ENCODE peak calls at places on chromosomes 4 and X, in four cellular contexts. U, S, Z and N are unnamed samples.

GRCh38 chr4:67861513-67861912 is 22.3 kb downstream of the TMPRSS11D start:
- DNase-seq in U (no peak), S (no peak), Z (no peak), N (no peak)

GRCh38 chr4:73895201-73896177 is 26.3 kb downstream of the CXCL1 start:
- DNase-seq in U (no peak), S (no peak), Z (no peak), N (no peak)

GRCh38 chr4:86950835-86951525 is 16.2 kb downstream of the AFF1 start:
- DNase-seq in U (no peak), S (no peak), Z (no peak), N (peak)

GRCh38 chr4:42985971-42986370 is 93.5 kb downstream of the GRXCR1 start:
- DNase-seq in U (no peak), S (no peak), Z (no peak), N (no peak)

GRCh38 chrX:47644557-47645091 is 5.7 kb downstream of the ELK1 start:
- DNase-seq in U (no peak), S (peak), Z (peak), N (no peak)

GRCh38 chr4:36863601-36864000 is 380.9 kb upstream of the NWD2 start:
- DNase-seq in U (no peak), S (no peak), Z (no peak), N (no peak)

GRCh38 chrX:37603938-37604409 is 32.5 kb downstream of the LANCL3 start:
- DNase-seq in U (peak), S (no peak), Z (no peak), N (no peak)

GRCh38 chrX:121479406-121479805 is 432.0 kb downstream of the GLUD2 start:
- DNase-seq in U (no peak), S (no peak), Z (no peak), N (no peak)

GRCh38 chrX:150052226-150052625 is 113.9 kb upstream of the EOLA2 start:
- DNase-seq in U (no peak), S (no peak), Z (no peak), N (no peak)

GRCh38 chrX:72308566-72309296 is 3.0 kb upstream of the CITED1 start:
- DNase-seq in U (no peak), S (peak), Z (peak), N (no peak)

GRCh38 chr4:29970626-29971025 is 749.5 kb upstream of the PCDH7 start:
- DNase-seq in U (no peak), S (no peak), Z (no peak), N (no peak)

GRCh38 chr4:99649778-99650177 is 7.8 kb downstream of the C4orf54 start:
- DNase-seq in U (no peak), S (peak), Z (no peak), N (no peak)

GRCh38 chr4:102263024-102263787 is 82.1 kb downstream of the SLC39A8 start:
- DNase-seq in U (no peak), S (peak), Z (peak), N (no peak)

GRCh38 chrX:112067601-112068000 is 15.0 kb downstream of the TRPC5 start:
- DNase-seq in U (no peak), S (no peak), Z (no peak), N (no peak)

GRCh38 chr4:84582988-84583870 is at the start of gene CDS1:
- DNase-seq in U (no peak), S (peak), Z (peak), N (peak)

GRCh38 chr4:74544655-74545361 is 99.9 kb downstream of the AREG start:
- DNase-seq in U (no peak), S (no peak), Z (no peak), N (no peak)

DNA sequence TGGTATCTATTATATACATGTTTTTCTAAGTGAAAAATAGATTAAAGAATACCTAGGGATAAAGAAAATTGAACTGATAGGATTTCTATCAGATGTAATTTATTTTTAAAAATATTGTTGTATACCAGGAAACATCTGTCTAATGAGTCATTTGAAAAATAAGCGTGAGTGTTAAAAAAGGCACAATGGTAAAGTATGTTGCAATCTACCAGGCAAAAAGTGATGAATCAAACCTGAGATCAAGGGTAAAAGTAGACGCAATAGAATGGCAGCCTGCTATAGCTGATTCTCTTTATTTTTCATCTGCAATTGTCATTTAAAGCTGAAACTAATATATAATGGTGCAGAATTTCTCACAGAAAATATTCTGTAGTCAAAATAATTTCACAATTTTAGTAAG is 1119.6 kb downstream of the PCDH18 start:
- DNase-seq in U (no peak), S (no peak), Z (no peak), N (no peak)
- TF ChIP-seq NRF1 in U (no peak), S (no peak), Z (no peak), N (no peak)

GRCh38 chr4:23091674-23092073 is 398.9 kb downstream of the GBA3 start:
- DNase-seq in U (no peak), S (no peak), Z (no peak), N (no peak)

GRCh38 chr4:23097251-23097650 is 404.5 kb downstream of the GBA3 start:
- DNase-seq in U (no peak), S (no peak), Z (no peak), N (no peak)
- TF ChIP-seq RFX5 in U (no peak), S (no peak), Z (no peak), N (no peak)

GRCh38 chrX:109709129-109709631 is 23.9 kb downstream of the ACSL4 start:
- DNase-seq in U (peak), S (no peak), Z (no peak), N (no peak)
- TF ChIP-seq NRF1 in U (no peak), S (no peak), Z (no peak), N (no peak)

DNA sequence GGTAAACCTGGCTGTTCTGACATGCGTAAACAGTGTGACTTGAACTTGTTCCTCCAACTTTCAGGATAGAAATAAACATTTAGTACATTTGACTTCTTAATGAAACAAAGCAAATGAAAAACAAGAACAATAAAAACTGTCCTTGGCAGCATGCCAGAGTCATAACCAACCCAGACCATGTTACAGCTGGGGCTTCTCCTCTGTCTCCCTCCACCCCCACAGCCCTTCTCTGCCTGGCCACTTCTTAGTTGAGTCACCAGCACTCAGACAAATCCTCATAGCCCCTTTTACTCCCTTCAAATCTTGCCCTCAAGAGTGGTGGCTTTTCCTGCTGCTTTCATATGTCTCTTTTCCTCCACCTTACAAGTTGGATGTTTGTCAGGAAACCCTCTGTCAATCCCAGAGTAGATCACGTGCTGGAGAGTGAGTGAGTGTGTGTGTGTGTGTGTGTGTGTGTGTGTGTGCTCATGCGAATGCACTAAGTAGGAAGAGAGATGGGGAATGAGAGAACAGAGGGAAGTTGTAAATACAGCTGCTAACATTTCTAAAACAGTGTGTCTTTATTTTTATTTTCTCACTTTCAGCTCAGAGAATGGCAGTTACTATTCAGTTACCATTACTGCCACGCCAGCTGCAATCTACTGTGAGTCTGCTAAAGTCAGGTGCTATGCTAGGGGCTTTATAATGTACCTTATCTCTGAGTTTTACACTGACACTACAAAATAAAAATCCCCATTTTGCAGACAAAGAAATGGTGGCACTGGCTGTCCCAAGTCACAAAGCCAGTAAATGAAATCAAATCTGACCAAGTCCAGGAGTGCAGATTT is 15.0 kb downstream of the SCARB2 start:
- DNase-seq in U (peak), S (peak), Z (peak), N (no peak)
- TF ChIP-seq RFX5 in U (no peak), S (no peak), Z (no peak), N (no peak)

GRCh38 chrX:145727476-145727875 is 90.2 kb upstream of the SLITRK2 start:
- DNase-seq in U (no peak), S (no peak), Z (no peak), N (no peak)
- TF ChIP-seq NRF1 in U (no peak), S (no peak), Z (no peak), N (no peak)

GRCh38 chr4:142549726-142550463 is 296.2 kb downstream of the INPP4B start:
- DNase-seq in U (no peak), S (no peak), Z (no peak), N (no peak)
- TF ChIP-seq RFX5 in U (no peak), S (no peak), Z (no peak), N (no peak)

GRCh38 chr4:134219043-134219442 is 17.5 kb upstream of the PABPC4L start:
- DNase-seq in U (no peak), S (no peak), Z (no peak), N (no peak)

GRCh38 chr4:134216436-134216835 is 14.8 kb upstream of the PABPC4L start:
- DNase-seq in U (no peak), S (no peak), Z (no peak), N (no peak)

DNA sequence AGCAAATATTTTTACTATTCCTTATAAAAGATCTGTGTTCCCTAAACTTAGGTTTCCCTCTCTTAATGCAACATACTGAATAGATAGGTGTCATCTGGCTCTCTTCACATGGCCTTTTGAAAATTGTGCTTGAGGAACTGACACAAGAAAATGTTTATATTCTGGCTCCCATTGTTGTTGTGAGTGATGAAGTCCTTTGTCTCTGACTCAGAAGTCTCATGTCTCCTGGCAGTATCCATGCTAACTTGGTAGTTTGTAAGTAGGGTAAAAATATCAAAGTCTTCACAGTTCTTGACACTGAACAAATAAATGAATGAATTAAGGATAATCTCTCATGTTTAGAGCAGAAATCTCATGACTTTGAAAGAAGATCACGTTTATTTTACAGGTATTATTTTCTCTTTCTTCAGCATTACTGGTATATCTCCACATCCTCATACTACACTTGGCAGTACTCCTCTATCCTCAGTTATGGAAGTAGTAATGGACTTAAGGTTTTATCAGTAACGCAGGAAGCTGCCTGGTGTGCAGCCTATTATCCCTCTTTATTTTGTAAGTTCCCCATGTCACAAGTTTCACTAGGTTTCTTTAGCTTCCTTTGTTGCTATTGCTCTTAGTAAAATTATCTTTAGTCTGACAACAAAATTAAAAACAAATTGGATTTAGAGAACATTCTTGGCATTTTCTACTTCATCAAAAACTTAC is 14.2 kb upstream of the PABPC4L start:
- DNase-seq in U (no peak), S (no peak), Z (no peak), N (no peak)
- TF ChIP-seq NRF1 in U (no peak), S (no peak), Z (no peak), N (no peak)

DNA sequence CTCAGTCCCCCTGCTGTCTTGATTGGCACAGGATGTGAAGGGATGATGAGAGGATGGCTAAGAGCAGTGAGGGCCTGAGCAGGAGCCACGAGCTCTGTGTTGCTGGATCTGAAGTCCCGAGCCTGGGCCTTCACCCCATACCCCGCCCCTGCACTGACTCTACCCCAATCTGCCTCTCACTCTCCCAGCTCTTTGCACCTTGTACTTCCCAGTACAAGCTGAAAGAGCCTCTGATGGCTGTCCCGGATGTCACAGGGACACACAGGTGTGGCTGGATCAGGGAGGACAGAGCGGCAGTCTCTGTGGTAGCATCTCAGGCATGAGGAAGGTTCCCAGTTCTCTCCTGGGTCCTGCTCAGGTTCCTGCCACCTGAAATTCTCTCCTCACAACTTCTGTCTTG is 103.6 kb downstream of the CHIC2 start:
- DNase-seq in U (no peak), S (no peak), Z (no peak), N (no peak)
- TF ChIP-seq RFX5 in U (no peak), S (no peak), Z (no peak), N (no peak)

DNA sequence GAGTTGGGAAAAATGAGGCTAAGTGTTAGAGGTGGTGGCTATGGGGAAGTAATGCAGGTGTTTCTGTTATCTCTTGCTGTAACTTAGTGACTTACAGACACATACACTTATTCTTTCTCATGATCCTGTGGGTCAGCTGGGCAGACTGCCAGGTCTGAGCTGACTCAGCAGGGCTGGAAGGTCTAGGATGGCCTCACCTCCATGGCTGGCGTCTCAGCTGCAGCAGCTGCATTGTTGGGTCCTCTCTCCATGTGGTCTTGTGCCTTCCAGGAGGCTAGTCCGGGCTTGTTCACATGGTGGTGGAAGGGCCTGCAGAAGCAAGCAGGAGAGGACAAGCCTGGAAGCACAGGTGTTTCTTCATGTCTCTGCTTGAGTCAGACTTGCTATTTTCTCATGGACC is 172.7 kb downstream of the NHS start:
- DNase-seq in U (peak), S (no peak), Z (peak), N (no peak)
- TF ChIP-seq NRF1 in U (no peak), S (no peak), Z (no peak), N (no peak)